ENCODE peak calls at places on chromosomes 12 and 14, in seven cellular contexts. One of them, this sample, is unnamed.

GRCh38 chr12:1594045-1594294 is 411 bp downstream of the FBXL14 start:
- DNase-seq in astrocyte of the spinal cord: peak; percentile 65
- DNase-seq in stimulated activated CD8-positive, alpha-beta memory T cell treated with anti-CD3 and anti-CD28 coated beads, Interleukin-7, amount 100 ng/mL, for 1 hour: no peak
- DNase-seq in amniotic stem cell: no peak
- DNase-seq in activated T-cell treated with anti-CD3 and anti-CD28 coated beads for 24 hours: no peak
- DNase-seq in COLO829: no peak
- DNase-seq in frontal cortex: no peak
- DNase-seq in this sample: no peak

GRCh38 chr14:105475269-105475915 is 771 bp downstream of the CRIP2 start:
- DNase-seq in activated T-cell treated with anti-CD3 and anti-CD28 coated beads for 24 hours: no peak
- DNase-seq in amniotic stem cell: no peak
- DNase-seq in frontal cortex: peak; percentile 70
- DNase-seq in COLO829: peak; percentile 19
- DNase-seq in stimulated activated CD8-positive, alpha-beta memory T cell treated with anti-CD3 and anti-CD28 coated beads, Interleukin-7, amount 100 ng/mL, for 1 hour: no peak
- DNase-seq in astrocyte of the spinal cord: peak; percentile 62
- DNase-seq in this sample: no peak

GRCh38 chr12:50751921-50752721 is 11.8 kb upstream of the ATF1 start:
- DNase-seq in amniotic stem cell: no peak
- DNase-seq in COLO829: no peak
- DNase-seq in activated T-cell treated with anti-CD3 and anti-CD28 coated beads for 24 hours: no peak
- DNase-seq in frontal cortex: peak; percentile 32
- DNase-seq in stimulated activated CD8-positive, alpha-beta memory T cell treated with anti-CD3 and anti-CD28 coated beads, Interleukin-7, amount 100 ng/mL, for 1 hour: no peak
- DNase-seq in astrocyte of the spinal cord: peak; percentile 16
- DNase-seq in this sample: no peak

GRCh38 chr14:62097824-62098223 is 335.6 kb downstream of the SNAPC1 start:
- DNase-seq in amniotic stem cell: no peak
- DNase-seq in activated T-cell treated with anti-CD3 and anti-CD28 coated beads for 24 hours: no peak
- DNase-seq in COLO829: no peak
- DNase-seq in astrocyte of the spinal cord: no peak
- DNase-seq in stimulated activated CD8-positive, alpha-beta memory T cell treated with anti-CD3 and anti-CD28 coated beads, Interleukin-7, amount 100 ng/mL, for 1 hour: no peak
- DNase-seq in frontal cortex: no peak
- DNase-seq in this sample: no peak

GRCh38 chr12:116937640-116938039 is 26.9 kb downstream of the FBXW8 start:
- DNase-seq in frontal cortex: no peak
- DNase-seq in amniotic stem cell: no peak
- DNase-seq in activated T-cell treated with anti-CD3 and anti-CD28 coated beads for 24 hours: no peak
- DNase-seq in stimulated activated CD8-positive, alpha-beta memory T cell treated with anti-CD3 and anti-CD28 coated beads, Interleukin-7, amount 100 ng/mL, for 1 hour: no peak
- DNase-seq in COLO829: no peak
- DNase-seq in astrocyte of the spinal cord: no peak
- DNase-seq in this sample: no peak

GRCh38 chr12:74900232-74900631 is 309.4 kb downstream of the KCNC2 start:
- DNase-seq in COLO829: no peak
- DNase-seq in activated T-cell treated with anti-CD3 and anti-CD28 coated beads for 24 hours: no peak
- DNase-seq in stimulated activated CD8-positive, alpha-beta memory T cell treated with anti-CD3 and anti-CD28 coated beads, Interleukin-7, amount 100 ng/mL, for 1 hour: no peak
- DNase-seq in frontal cortex: no peak
- DNase-seq in amniotic stem cell: no peak
- DNase-seq in astrocyte of the spinal cord: no peak
- DNase-seq in this sample: no peak

GRCh38 chr14:104048758-104049496 is 36.6 kb upstream of the ASPG start:
- DNase-seq in astrocyte of the spinal cord: peak; percentile 17
- DNase-seq in activated T-cell treated with anti-CD3 and anti-CD28 coated beads for 24 hours: no peak
- DNase-seq in frontal cortex: peak; percentile 34
- DNase-seq in amniotic stem cell: no peak
- DNase-seq in stimulated activated CD8-positive, alpha-beta memory T cell treated with anti-CD3 and anti-CD28 coated beads, Interleukin-7, amount 100 ng/mL, for 1 hour: no peak
- DNase-seq in COLO829: no peak
- DNase-seq in this sample: no peak

GRCh38 chr12:130139541-130139940 is 22.7 kb upstream of the FZD10 start:
- DNase-seq in COLO829: no peak
- DNase-seq in stimulated activated CD8-positive, alpha-beta memory T cell treated with anti-CD3 and anti-CD28 coated beads, Interleukin-7, amount 100 ng/mL, for 1 hour: no peak
- DNase-seq in frontal cortex: no peak
- DNase-seq in amniotic stem cell: no peak
- DNase-seq in activated T-cell treated with anti-CD3 and anti-CD28 coated beads for 24 hours: no peak
- DNase-seq in astrocyte of the spinal cord: no peak
- DNase-seq in this sample: no peak

GRCh38 chr12:33795536-33795935 is 226.8 kb upstream of the ALG10 start:
- DNase-seq in astrocyte of the spinal cord: peak; percentile 24
- DNase-seq in frontal cortex: no peak
- DNase-seq in stimulated activated CD8-positive, alpha-beta memory T cell treated with anti-CD3 and anti-CD28 coated beads, Interleukin-7, amount 100 ng/mL, for 1 hour: no peak
- DNase-seq in amniotic stem cell: no peak
- DNase-seq in COLO829: no peak
- DNase-seq in activated T-cell treated with anti-CD3 and anti-CD28 coated beads for 24 hours: no peak
- DNase-seq in this sample: no peak

GRCh38 chr14:21822109-21822508 is 148.5 kb upstream of the OR4E1 start:
- DNase-seq in astrocyte of the spinal cord: no peak
- DNase-seq in COLO829: no peak
- DNase-seq in amniotic stem cell: no peak
- DNase-seq in frontal cortex: no peak
- DNase-seq in stimulated activated CD8-positive, alpha-beta memory T cell treated with anti-CD3 and anti-CD28 coated beads, Interleukin-7, amount 100 ng/mL, for 1 hour: no peak
- DNase-seq in activated T-cell treated with anti-CD3 and anti-CD28 coated beads for 24 hours: no peak
- DNase-seq in this sample: no peak